ENCODE peak calls at places on chromosome 9, in four cellular contexts. X is K562, P is GM12878, V is NT2/D1. A is an unnamed sample.

GRCh38 chr9:137138701-137139467 is at the start of gene GRIN1:
- DNase-seq in P (no peak), X (peak), V (no peak), A (no peak)

GRCh38 chr9:13860926-13861325 is 453.0 kb downstream of the NFIB start:
- DNase-seq in P (no peak), X (no peak), V (peak), A (no peak)

GRCh38 chr9:128550770-128551651 is 1.4 kb upstream of the SPTAN1 start:
- DNase-seq in X (no peak), P (no peak), V (no peak), A (no peak)

GRCh38 chr9:97848582-97849237 is 4.3 kb upstream of the FOXE1 start:
- DNase-seq in V (no peak), X (no peak), P (no peak), A (no peak)

GRCh38 chr9:89372230-89372816 is 54.0 kb downstream of the SECISBP2 start:
- DNase-seq in P (no peak), V (no peak), X (no peak), A (no peak)

GRCh38 chr9:81389569-81389993 is 299.8 kb downstream of the TLE1 start:
- DNase-seq in X (no peak), V (no peak), P (no peak), A (peak)

GRCh38 chr9:90970603-90971002 is 169.0 kb downstream of the SYK start:
- DNase-seq in X (no peak), P (no peak), V (no peak), A (no peak)

GRCh38 chr9:111914749-111915424 is 18.3 kb downstream of the UGCG start:
- DNase-seq in X (no peak), V (no peak), P (no peak), A (no peak)

GRCh38 chr9:111263116-111263515 is 66.9 kb downstream of the OR2K2 start:
- DNase-seq in V (no peak), X (no peak), P (no peak), A (no peak)

GRCh38 chr9:120787906-120788305 is 5.3 kb downstream of the FBXW2 start:
- DNase-seq in X (no peak), V (no peak), P (no peak), A (no peak)

GRCh38 chr9:136133191-136133958 is 14.7 kb upstream of the TMEM250 start:
- DNase-seq in V (no peak), P (no peak), X (peak), A (no peak)

GRCh38 chr9:136608331-136609159 is 54.2 kb upstream of the EGFL7 start:
- DNase-seq in X (no peak), V (no peak), P (no peak), A (no peak)

GRCh38 chr9:123924727-123925126 is 5.2 kb downstream of the DENND1A start:
- DNase-seq in X (no peak), P (no peak), V (no peak), A (no peak)

DNA sequence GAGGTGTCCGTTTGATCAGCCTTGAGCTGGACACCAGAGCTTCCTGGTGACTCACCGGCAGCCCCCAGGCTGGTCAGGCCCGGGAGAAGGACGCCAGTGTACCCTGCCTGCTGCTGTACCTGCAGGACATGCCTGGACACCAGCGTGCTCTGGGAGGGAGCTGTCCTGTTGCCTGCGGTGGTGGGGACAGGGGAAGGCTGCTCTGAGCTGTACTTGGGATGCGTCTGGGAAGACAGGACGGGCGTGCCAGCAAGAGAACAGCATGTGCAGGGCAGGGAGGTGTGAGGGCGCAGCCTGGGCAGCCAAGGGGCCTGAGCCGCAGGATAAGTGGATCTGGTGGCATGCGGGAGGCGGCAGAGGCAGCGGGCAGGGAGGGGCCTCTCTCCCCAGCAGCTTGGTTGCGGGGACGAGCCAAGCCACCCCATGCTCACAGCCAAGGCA is 32.8 kb upstream of the TTLL11 start:
- DNase-seq in V (no peak), X (no peak), P (no peak), A (peak)
- TF ChIP-seq ZNF274 in V (no peak), X (no peak), P (no peak), A (no peak)

DNA sequence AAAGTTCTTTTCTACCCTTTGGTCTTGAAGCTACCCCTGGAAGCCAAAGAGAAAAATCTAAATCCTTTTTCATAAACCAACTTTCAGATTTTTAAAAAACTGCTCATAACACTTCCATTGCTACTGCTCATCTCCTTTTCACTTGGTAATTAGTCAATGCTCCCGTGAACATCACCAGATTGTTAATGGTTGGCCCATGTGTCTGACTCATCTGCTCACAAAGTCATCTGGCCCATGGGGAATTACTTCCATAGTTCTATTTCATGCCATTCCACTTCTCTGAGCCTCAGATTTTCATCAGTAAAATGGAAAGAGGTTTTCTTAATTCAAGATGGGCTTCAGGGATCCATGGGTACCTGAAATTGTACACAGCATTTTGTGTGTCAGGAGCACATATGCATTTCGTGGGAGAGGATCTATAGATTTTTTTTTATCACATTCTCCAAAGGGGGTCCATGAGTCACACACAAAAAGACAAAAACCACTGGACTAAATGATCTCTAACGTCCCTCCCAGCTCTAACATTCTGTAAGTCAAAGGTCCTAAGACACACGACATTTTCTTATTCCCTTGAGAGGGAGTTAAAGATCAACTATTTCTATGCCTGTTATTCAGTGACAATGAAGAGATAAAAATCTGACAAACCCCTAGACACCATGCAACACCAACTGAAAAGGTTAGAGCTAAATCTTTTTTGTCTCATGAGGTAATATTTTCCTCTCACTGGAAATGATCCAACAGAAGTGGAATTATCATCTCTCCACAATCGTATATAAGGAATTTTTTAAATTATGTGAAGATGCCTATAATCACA is 75.4 kb downstream of the TEX10 start:
- DNase-seq in V (no peak), X (no peak), P (no peak), A (no peak)
- TF ChIP-seq ZNF274 in V (no peak), X (no peak), P (no peak), A (no peak)

GRCh38 chr9:76374702-76375543 is 19.3 kb downstream of the RFK start:
- DNase-seq in X (peak), P (no peak), V (peak), A (peak)

GRCh38 chr9:76372345-76372744 is 21.9 kb downstream of the RFK start:
- DNase-seq in P (no peak), V (no peak), X (no peak), A (no peak)

GRCh38 chr9:76373777-76374474 is 20.3 kb downstream of the RFK start:
- DNase-seq in X (no peak), P (no peak), V (no peak), A (no peak)

GRCh38 chr9:76371901-76372300 is 22.3 kb downstream of the RFK start:
- DNase-seq in P (no peak), V (no peak), X (no peak), A (no peak)

DNA sequence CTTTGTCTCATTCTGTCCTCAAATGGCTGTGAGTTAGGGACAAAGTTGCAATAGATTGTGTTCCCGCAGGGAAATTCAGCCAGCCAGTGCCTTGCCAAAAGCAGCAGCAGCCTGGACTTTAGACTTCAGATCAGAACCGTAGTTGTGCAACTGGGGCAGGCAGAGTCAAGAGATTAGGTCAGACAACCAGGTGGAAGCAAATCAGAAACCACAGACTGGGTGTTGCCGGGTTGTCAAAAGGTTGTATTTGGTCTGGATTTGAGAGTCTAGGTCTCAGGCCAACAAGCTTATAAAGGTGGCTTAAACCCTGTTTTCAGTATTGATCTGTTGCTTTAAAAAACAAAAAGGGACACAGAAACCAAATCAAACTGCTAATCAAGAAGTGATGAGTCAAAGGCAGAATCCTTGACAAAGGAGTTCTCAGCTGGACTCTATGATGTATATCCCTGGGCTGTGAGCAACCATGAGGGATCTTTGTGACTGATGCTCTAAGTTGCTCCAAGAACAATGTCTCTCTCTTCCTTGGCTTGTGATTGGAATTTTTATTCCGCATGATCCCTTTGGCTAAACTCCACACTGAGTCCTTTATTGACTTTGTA is 21.0 kb downstream of the RFK start:
- DNase-seq in X (no peak), V (no peak), P (no peak), A (peak)
- TF ChIP-seq ZNF274 in X (no peak), V (no peak), P (no peak), A (no peak)

GRCh38 chr9:116002181-116002580 is 151.4 kb upstream of the PAPPA start:
- DNase-seq in X (no peak), P (no peak), V (no peak), A (no peak)
- TF ChIP-seq ZNF274 in X (no peak), P (no peak), V (no peak), A (no peak)

GRCh38 chr9:33025572-33026347 is 687 bp downstream of the DNAJA1 start:
- DNase-seq in X (peak), V (no peak), P (no peak), A (peak)
- TF ChIP-seq ZNF274 in X (no peak), V (no peak), P (no peak), A (no peak)

GRCh38 chr9:5951686-5952211 is 61.1 kb downstream of the MLANA start:
- DNase-seq in X (no peak), V (no peak), P (no peak), A (no peak)
- TF ChIP-seq ZNF274 in X (no peak), V (no peak), P (no peak), A (no peak)

A was measured in HepG2.